ENCODE peak calls at places on chromosomes 16 and 17, in eight cellular contexts. V is activated T-cell treated with anti-CD3 and anti-CD28 coated beads, Interleukin-2, amount 50 U/mL, for 48 hours; S is omental fat pad; F is H54; E is WERI-Rb-1; L is AG09319; C is EL; P is fibroblast of pulmonary artery. Y is an unnamed sample.

GRCh38 chr17:26792486-26792885 is 501.4 kb upstream of the WSB1 start:
- DNase-seq in V (no peak), S (no peak), F (no peak), E (no peak), L (no peak), C (peak), P (peak), Y (no peak)

GRCh38 chr17:33113281-33114010 is 121.8 kb downstream of the SPACA3 start:
- DNase-seq in V (no peak), S (no peak), F (no peak), E (no peak), L (no peak), C (no peak), P (no peak), Y (no peak)

GRCh38 chr17:75475144-75475835 is 18.9 kb downstream of the TMEM94 start:
- DNase-seq in V (no peak), S (no peak), F (no peak), E (no peak), L (no peak), C (no peak), P (no peak), Y (no peak)

GRCh38 chr16:2236362-2237075 is at the start of gene DNASE1L2:
- DNase-seq in V (peak), S (no peak), F (no peak), E (no peak), L (no peak), C (peak), P (peak), Y (no peak)

GRCh38 chr16:85306071-85306792 is 194.0 kb upstream of the CIBAR2 start:
- DNase-seq in V (peak), S (peak), F (peak), E (peak), L (peak), C (peak), P (peak), Y (no peak)

GRCh38 chr16:29906520-29907244 is 6.4 kb downstream of the ASPHD1 start:
- DNase-seq in V (no peak), S (no peak), F (no peak), E (no peak), L (no peak), C (no peak), P (no peak), Y (no peak)

GRCh38 chr16:47921535-47921934 is 234.3 kb downstream of the ABCC12 start:
- DNase-seq in V (no peak), S (no peak), F (no peak), E (no peak), L (no peak), C (no peak), P (no peak), Y (no peak)

GRCh38 chr16:4313563-4314531 is 2.0 kb upstream of the GLIS2 start:
- DNase-seq in V (no peak), S (no peak), F (no peak), E (no peak), L (no peak), C (no peak), P (no peak), Y (no peak)

GRCh38 chr16:50879873-50880695 is 138.2 kb downstream of the CYLD start:
- DNase-seq in V (no peak), S (no peak), F (no peak), E (peak), L (no peak), C (no peak), P (no peak), Y (no peak)

GRCh38 chr17:44353656-44354331 is 8.7 kb downstream of the GRN start:
- DNase-seq in V (peak), S (no peak), F (no peak), E (no peak), L (no peak), C (peak), P (no peak), Y (no peak)

GRCh38 chr17:79072544-79072943 is 2.1 kb upstream of the ENGASE start:
- DNase-seq in V (no peak), S (no peak), F (no peak), E (no peak), L (no peak), C (no peak), P (no peak), Y (no peak)

GRCh38 chr16:78821335-78821734 is 721.9 kb downstream of the WWOX start:
- DNase-seq in V (no peak), S (no peak), F (no peak), E (no peak), L (no peak), C (no peak), P (no peak), Y (no peak)

GRCh38 chr16:48462146-48462740 is 77.0 kb upstream of the SIAH1 start:
- DNase-seq in V (no peak), S (no peak), F (no peak), E (no peak), L (no peak), C (no peak), P (peak), Y (no peak)

GRCh38 chr17:28528329-28529011 is 22.3 kb downstream of the FOXN1 start:
- DNase-seq in V (no peak), S (no peak), F (no peak), E (no peak), L (no peak), C (peak), P (no peak), Y (no peak)

GRCh38 chr17:79983456-79983855 is 52.2 kb downstream of the TBC1D16 start:
- DNase-seq in V (no peak), S (no peak), F (no peak), E (peak), L (no peak), C (peak), P (no peak), Y (no peak)

GRCh38 chr17:80486692-80487091 is 10.3 kb upstream of the NPTX1 start:
- DNase-seq in V (no peak), S (no peak), F (no peak), E (peak), L (no peak), C (no peak), P (no peak), Y (no peak)

GRCh38 chr17:59897090-59897489 is 4.2 kb downstream of the RPS6KB1 start:
- DNase-seq in V (no peak), S (no peak), F (no peak), E (no peak), L (no peak), C (peak), P (no peak), Y (no peak)

GRCh38 chr17:80805032-80805751 is 186.4 kb upstream of the CHMP6 start:
- DNase-seq in V (no peak), S (no peak), F (no peak), E (no peak), L (peak), C (no peak), P (no peak), Y (no peak)

Y was measured in NCI-H446.